ENCODE peak calls at places on chromosomes 6 and 20, in ten cellular contexts. A is left cardiac atrium; I is activated gamma-delta T cell; O is activated CD4-positive, CD25-positive, alpha-beta regulatory T cell; H is LHCN-M2; E is thyroid gland; C is H4; F is mucosa of gallbladder; Q is substantia nigra; L is germinal center. R is an unnamed sample.

GRCh38 chr6:168968228-168968627 is 285.4 kb downstream of the THBS2 start:
- DNase-seq in A (no peak), I (no peak), O (no peak), H (peak; percentile 99), E (peak; percentile 15), C (peak; percentile 79), F (peak; percentile 25), Q (no peak), L (no peak), R (peak; percentile 58)

GRCh38 chr6:132333639-132334516 is 67.4 kb downstream of the MOXD1 start:
- DNase-seq in A (peak; percentile 38), I (no peak), O (no peak), H (peak; percentile 98), E (no peak), C (peak; percentile 38), F (peak; percentile 80), Q (no peak), L (no peak), R (no peak)

GRCh38 chr6:160462551-160463109 is 114.5 kb downstream of the SLC22A3 start:
- DNase-seq in A (no peak), I (no peak), O (no peak), H (peak; percentile 93), E (no peak), C (peak; percentile 85), F (no peak), Q (no peak), L (no peak), R (peak; percentile 96)

GRCh38 chr6:115634131-115634530 is 426.6 kb downstream of the FRK start:
- DNase-seq in A (no peak), I (no peak), O (no peak), H (no peak), E (no peak), C (no peak), F (no peak), Q (no peak), L (no peak), R (no peak)

GRCh38 chr6:44672838-44673237 is 285.3 kb downstream of the CDC5L start:
- DNase-seq in A (no peak), I (no peak), O (no peak), H (peak; percentile 48), E (no peak), C (no peak), F (no peak), Q (no peak), L (no peak), R (no peak)

GRCh38 chr6:152091851-152092341 is 284.4 kb downstream of the ESR1 start:
- DNase-seq in A (no peak), I (no peak), O (no peak), H (peak; percentile 27), E (no peak), C (peak; percentile 31), F (no peak), Q (no peak), L (no peak), R (no peak)

GRCh38 chr6:18264338-18265098 is at the start of gene DEK:
- DNase-seq in A (peak; percentile 88), I (peak; percentile 73), O (peak; percentile 51), H (peak; percentile 83), E (peak; percentile 88), C (peak; percentile 73), F (peak; percentile 86), Q (peak; percentile 92), L (peak; percentile 82), R (peak; percentile 71)

GRCh38 chr6:116326392-116326717 is 44.4 kb upstream of the DSE start:
- DNase-seq in A (peak; percentile 33), I (no peak), O (no peak), H (no peak), E (no peak), C (no peak), F (no peak), Q (no peak), L (no peak), R (no peak)

GRCh38 chr20:1536893-1537730 is 20.4 kb downstream of the SIRPD start:
- DNase-seq in A (no peak), I (no peak), O (no peak), H (no peak), E (no peak), C (no peak), F (no peak), Q (no peak), L (no peak), R (no peak)

GRCh38 chr20:1357921-1358671 is 29.2 kb upstream of the SDCBP2 start:
- DNase-seq in A (no peak), I (no peak), O (no peak), H (peak; percentile 80), E (no peak), C (no peak), F (no peak), Q (no peak), L (no peak), R (no peak)

GRCh38 chr6:31103136-31103535 is 9.2 kb downstream of the C6orf15 start:
- DNase-seq in A (no peak), I (no peak), O (no peak), H (no peak), E (no peak), C (no peak), F (no peak), Q (no peak), L (no peak), R (no peak)

GRCh38 chr6:110828396-110828795 is 13.1 kb upstream of the CDK19 start:
- DNase-seq in A (no peak), I (no peak), O (no peak), H (peak; percentile 18), E (no peak), C (no peak), F (no peak), Q (no peak), L (no peak), R (no peak)

GRCh38 chr6:161233986-161234620 is 39.8 kb downstream of the AGPAT4 start:
- DNase-seq in A (peak; percentile 77), I (no peak), O (no peak), H (peak; percentile 75), E (no peak), C (peak; percentile 24), F (peak; percentile 52), Q (peak; percentile 59), L (no peak), R (no peak)

GRCh38 chr6:27031302-27031701 is 216.2 kb upstream of the PRSS16 start:
- DNase-seq in A (no peak), I (no peak), O (no peak), H (no peak), E (no peak), C (no peak), F (no peak), Q (no peak), L (no peak), R (no peak)